ENCODE peak calls at places on chromosomes 7 and 10, in five cellular contexts. H is tibial artery, N is tibial nerve, Z is endodermal cell, K is heart left ventricle. Q is an unnamed sample.

GRCh38 chr7:23759556-23760391 is 49.8 kb downstream of the STK31 start:
- DNase-seq in H (no peak), N (no peak), Z (no peak), K (no peak), Q (no peak)

GRCh38 chr7:151244871-151245346 is 3.6 kb downstream of the SMARCD3 start:
- DNase-seq in H (no peak), N (no peak), Z (peak; percentile 77), K (no peak), Q (no peak)

GRCh38 chr10:3902054-3902808 is 117.2 kb upstream of the KLF6 start:
- DNase-seq in H (no peak), N (no peak), Z (no peak), K (peak; percentile 42), Q (no peak)

GRCh38 chr7:80124870-80125269 is 9.8 kb upstream of the GNAI1 start:
- DNase-seq in H (no peak), N (no peak), Z (no peak), K (no peak), Q (no peak)

GRCh38 chr7:11811709-11812108 is 20.3 kb downstream of the THSD7A start:
- DNase-seq in H (no peak), N (no peak), Z (no peak), K (no peak), Q (no peak)

GRCh38 chr7:80505900-80506500 is 5.9 kb downstream of the GNAT3 start:
- DNase-seq in H (no peak), N (no peak), Z (no peak), K (no peak), Q (no peak)

GRCh38 chr10:86345296-86346168 is 21.1 kb downstream of the GRID1 start:
- DNase-seq in H (no peak), N (no peak), Z (peak; percentile 63), K (no peak), Q (peak; percentile 82)

GRCh38 chr10:51657481-51657880 is 41.9 kb downstream of the CSTF2T start:
- DNase-seq in H (no peak), N (no peak), Z (no peak), K (no peak), Q (no peak)

GRCh38 chr7:28920424-28920823 is 37.7 kb downstream of the TRIL start:
- DNase-seq in H (no peak), N (no peak), Z (no peak), K (no peak), Q (no peak)

GRCh38 chr7:93185303-93186027 is 37.3 kb upstream of the SAMD9L start:
- DNase-seq in H (no peak), N (no peak), Z (no peak), K (no peak), Q (no peak)

GRCh38 chr7:101112233-101112632 is 14.7 kb upstream of the SERPINE1 start:
- DNase-seq in H (peak; percentile 82), N (peak; percentile 17), Z (no peak), K (peak; percentile 49), Q (no peak)

GRCh38 chr10:114691442-114691941 is 33.4 kb upstream of the ABLIM1 start:
- DNase-seq in H (no peak), N (no peak), Z (no peak), K (no peak), Q (no peak)

GRCh38 chr7:2523941-2524807 is 4.6 kb downstream of the LFNG start:
- DNase-seq in H (peak; percentile 57), N (no peak), Z (peak; percentile 85), K (peak; percentile 87), Q (peak; percentile 62)

GRCh38 chr10:4655406-4655805 is 170.6 kb upstream of the AKR1E2 start:
- DNase-seq in H (no peak), N (no peak), Z (no peak), K (no peak), Q (no peak)

GRCh38 chr10:93069245-93069561 is 4.5 kb upstream of the CYP26A1 start:
- DNase-seq in H (no peak), N (no peak), Z (no peak), K (no peak), Q (no peak)

GRCh38 chr7:8434290-8435002 is 1.0 kb downstream of the NXPH1 start:
- DNase-seq in H (no peak), N (no peak), Z (peak; percentile 79), K (no peak), Q (no peak)

GRCh38 chr10:61558188-61558587 is 104.5 kb upstream of the CABCOCO1 start:
- DNase-seq in H (no peak), N (no peak), Z (no peak), K (no peak), Q (no peak)

DNA sequence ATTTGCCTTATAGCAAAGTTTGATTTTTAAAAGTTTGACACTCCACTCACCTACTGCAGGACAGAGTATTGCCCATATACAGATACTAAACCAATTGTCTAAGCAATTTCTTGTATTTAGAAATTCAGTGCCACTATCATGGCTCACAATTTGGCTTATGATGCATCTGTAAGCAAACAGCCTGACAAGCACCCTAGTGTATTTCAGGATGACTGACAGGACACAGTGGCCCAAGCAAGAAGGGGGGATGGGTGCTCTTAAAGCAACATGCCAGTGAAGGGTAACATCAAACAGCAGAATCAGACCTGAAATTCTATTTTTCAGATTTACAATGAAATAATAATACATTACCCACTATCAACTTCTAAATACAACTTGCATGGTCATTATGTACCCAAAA is 30.5 kb downstream of the CTNNA3 start:
- DNase-seq in H (no peak), N (no peak), Z (peak; percentile 50), K (peak; percentile 32), Q (no peak)
- H3K27ac ChIP-seq in H (peak overlapping the region; percentile 74), N (peak overlapping the region; percentile 92), Z (no peak overlapping the region), K (peak overlapping the region; percentile 50), Q (no peak overlapping the region)

GRCh38 chr10:31912289-31912688 is 16.3 kb downstream of the ARHGAP12 start:
- DNase-seq in H (no peak), N (no peak), Z (no peak), K (no peak), Q (no peak)
- TF ChIP-seq CTCF in H (no peak), N (no peak), Z (no peak), K (no peak), Q (no peak)

GRCh38 chr10:72012801-72013200 is 48.6 kb downstream of the CHST3 start:
- DNase-seq in H (no peak), N (no peak), Z (no peak), K (no peak), Q (no peak)
- H3K27ac ChIP-seq in H (no peak overlapping the region), N (peak overlapping the region; percentile 96), Z (no peak overlapping the region), K (peak overlapping the region; percentile 67), Q (no peak overlapping the region)

DNA sequence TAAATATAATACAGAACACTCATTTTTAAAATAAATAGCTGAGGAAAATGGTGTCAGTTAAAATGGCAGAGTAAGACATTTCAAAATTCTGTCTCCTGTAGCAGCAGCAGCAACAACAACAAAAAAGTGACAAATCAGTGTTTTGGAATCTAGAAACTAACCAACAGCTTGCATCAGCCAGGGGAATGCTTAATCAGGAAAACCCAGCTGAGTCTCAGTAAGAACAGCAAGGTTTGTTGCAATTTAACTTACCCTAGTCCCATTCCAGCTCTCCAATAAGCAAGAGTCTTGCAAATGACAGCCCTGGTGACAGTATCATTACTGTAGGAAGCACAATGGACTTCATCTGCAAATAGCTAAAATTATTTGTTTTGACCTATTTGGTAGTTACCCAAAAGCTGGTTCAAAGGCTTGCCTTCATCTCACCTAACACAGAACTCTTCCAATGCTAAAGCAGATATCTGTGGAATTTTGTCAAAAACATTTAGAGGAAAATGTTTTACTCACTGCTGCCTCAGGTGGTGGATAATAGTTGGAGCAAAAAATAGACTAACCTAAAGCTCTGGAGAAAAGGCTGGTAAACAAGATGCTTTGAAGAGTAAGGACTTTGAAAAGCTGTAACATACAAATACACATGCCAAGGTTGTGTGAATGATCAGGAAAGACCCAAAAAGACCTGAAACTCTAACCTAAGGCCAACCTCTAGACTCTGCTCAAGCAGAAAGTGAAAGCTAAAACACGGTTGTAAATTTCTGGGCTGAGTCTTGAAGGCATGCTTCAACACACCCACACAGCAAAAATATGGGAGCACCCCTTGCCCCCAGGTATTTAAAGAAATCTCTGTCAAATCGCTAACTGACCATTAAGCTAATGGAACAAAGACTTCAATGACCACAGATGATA is 9.9 kb upstream of the ARHGAP22 start:
- DNase-seq in H (no peak), N (no peak), Z (peak; percentile 26), K (no peak), Q (no peak)
- TF ChIP-seq CTCF in H (no peak), N (no peak), Z (peak; percentile 70), K (no peak), Q (peak; percentile 22)